ENCODE peak calls at places on chromosome 17, in four cellular contexts. P, C, N and A are unnamed samples.

GRCh38 chr17:29617481-29618271 is 5.0 kb downstream of the CORO6 start:
- DNase-seq in P (peak; percentile 95), C (no peak), N (peak; percentile 91), A (peak; percentile 90)

GRCh38 chr17:62718420-62718819 is 89.7 kb downstream of the MARCHF10 start:
- DNase-seq in P (no peak), C (no peak), N (peak; percentile 27), A (no peak)

GRCh38 chr17:48459070-48459469 is 29.1 kb upstream of the SKAP1 start:
- DNase-seq in P (no peak), C (no peak), N (no peak), A (no peak)

GRCh38 chr17:12727076-12727750 is 61.5 kb downstream of the MYOCD start:
- DNase-seq in P (no peak), C (no peak), N (no peak), A (no peak)

GRCh38 chr17:12637015-12637414 is 28.7 kb upstream of the MYOCD start:
- DNase-seq in P (no peak), C (peak; percentile 86), N (no peak), A (no peak)

GRCh38 chr17:3531266-3532101 is 26.1 kb downstream of the TRPV3 start:
- DNase-seq in P (no peak), C (no peak), N (no peak), A (no peak)

GRCh38 chr17:75617218-75617617 is 16.0 kb upstream of the SMIM5 start:
- DNase-seq in P (no peak), C (no peak), N (no peak), A (no peak)

GRCh38 chr17:9195346-9195870 is 174.1 kb downstream of the NTN1 start:
- DNase-seq in P (no peak), C (no peak), N (no peak), A (no peak)

GRCh38 chr17:28747046-28747691 is 3.4 kb downstream of the TRAF4 start:
- DNase-seq in P (no peak), C (no peak), N (peak; percentile 6), A (no peak)

GRCh38 chr17:19013806-19014627 is 9.5 kb upstream of the FAM83G start:
- DNase-seq in P (no peak), C (no peak), N (no peak), A (no peak)

GRCh38 chr17:82020874-82021727 is 1.6 kb downstream of the CENPX start:
- DNase-seq in P (peak; percentile 75), C (no peak), N (peak; percentile 65), A (no peak)

GRCh38 chr17:64615025-64615677 is 47.0 kb downstream of the SMURF2 start:
- DNase-seq in P (no peak), C (no peak), N (no peak), A (no peak)